ENCODE peak calls at places on chromosomes 7 and 10, in nine cellular contexts. One of them, this sample, is unnamed.

GRCh38 chr7:143318661-143319060 is 2.8 kb downstream of the CLCN1 start:
- DNase-seq in GM20000: no peak
- DNase-seq in astrocyte of the cerebellum: no peak
- DNase-seq in prostate gland: peak
- DNase-seq in stomach: no peak
- DNase-seq in right atrium auricular region: peak
- DNase-seq in AG04450: no peak
- DNase-seq in BE2C: no peak
- DNase-seq in hepatocyte: peak
- DNase-seq in this sample: no peak

GRCh38 chr7:45347804-45348203 is 190.2 kb downstream of the RAMP3 start:
- DNase-seq in hepatocyte: peak
- DNase-seq in BE2C: peak
- DNase-seq in astrocyte of the cerebellum: no peak
- DNase-seq in right atrium auricular region: no peak
- DNase-seq in prostate gland: no peak
- DNase-seq in stomach: no peak
- DNase-seq in GM20000: no peak
- DNase-seq in AG04450: no peak
- DNase-seq in this sample: no peak

GRCh38 chr10:106957825-106958581 is 206.5 kb downstream of the SORCS1 start:
- DNase-seq in astrocyte of the cerebellum: no peak
- DNase-seq in right atrium auricular region: no peak
- DNase-seq in hepatocyte: no peak
- DNase-seq in prostate gland: no peak
- DNase-seq in stomach: no peak
- DNase-seq in BE2C: no peak
- DNase-seq in GM20000: peak
- DNase-seq in AG04450: no peak
- DNase-seq in this sample: no peak

GRCh38 chr7:14754631-14755030 is 147.9 kb downstream of the DGKB start:
- DNase-seq in hepatocyte: peak
- DNase-seq in GM20000: no peak
- DNase-seq in BE2C: no peak
- DNase-seq in astrocyte of the cerebellum: no peak
- DNase-seq in prostate gland: no peak
- DNase-seq in right atrium auricular region: no peak
- DNase-seq in stomach: no peak
- DNase-seq in AG04450: peak
- DNase-seq in this sample: no peak

GRCh38 chr10:110699859-110700468 is 55.8 kb downstream of the RBM20 start:
- DNase-seq in astrocyte of the cerebellum: no peak
- DNase-seq in hepatocyte: no peak
- DNase-seq in GM20000: no peak
- DNase-seq in AG04450: no peak
- DNase-seq in prostate gland: no peak
- DNase-seq in BE2C: no peak
- DNase-seq in right atrium auricular region: no peak
- DNase-seq in stomach: no peak
- DNase-seq in this sample: no peak

GRCh38 chr7:142250705-142251104 is 7.2 kb downstream of the PRSS58 start:
- DNase-seq in prostate gland: no peak
- DNase-seq in BE2C: no peak
- DNase-seq in astrocyte of the cerebellum: no peak
- DNase-seq in stomach: no peak
- DNase-seq in AG04450: no peak
- DNase-seq in GM20000: no peak
- DNase-seq in hepatocyte: no peak
- DNase-seq in right atrium auricular region: no peak
- DNase-seq in this sample: no peak

GRCh38 chr7:70504254-70504653 is 627.7 kb upstream of the GALNT17 start:
- DNase-seq in AG04450: no peak
- DNase-seq in astrocyte of the cerebellum: no peak
- DNase-seq in right atrium auricular region: no peak
- DNase-seq in hepatocyte: no peak
- DNase-seq in prostate gland: no peak
- DNase-seq in GM20000: no peak
- DNase-seq in BE2C: no peak
- DNase-seq in stomach: no peak
- DNase-seq in this sample: no peak

GRCh38 chr7:43568529-43568928 is 14.4 kb upstream of the STK17A start:
- DNase-seq in hepatocyte: no peak
- DNase-seq in right atrium auricular region: no peak
- DNase-seq in prostate gland: no peak
- DNase-seq in GM20000: no peak
- DNase-seq in BE2C: peak
- DNase-seq in stomach: no peak
- DNase-seq in astrocyte of the cerebellum: peak
- DNase-seq in AG04450: no peak
- DNase-seq in this sample: no peak

GRCh38 chr7:130441408-130441854 is 615 bp upstream of the CEP41 start:
- DNase-seq in right atrium auricular region: no peak
- DNase-seq in prostate gland: peak
- DNase-seq in GM20000: no peak
- DNase-seq in astrocyte of the cerebellum: no peak
- DNase-seq in BE2C: peak
- DNase-seq in AG04450: no peak
- DNase-seq in stomach: no peak
- DNase-seq in hepatocyte: peak
- DNase-seq in this sample: no peak

GRCh38 chr7:130425798-130426197 is 15.0 kb downstream of the CEP41 start:
- DNase-seq in astrocyte of the cerebellum: no peak
- DNase-seq in stomach: no peak
- DNase-seq in prostate gland: no peak
- DNase-seq in right atrium auricular region: no peak
- DNase-seq in BE2C: no peak
- DNase-seq in hepatocyte: no peak
- DNase-seq in GM20000: no peak
- DNase-seq in AG04450: no peak
- DNase-seq in this sample: no peak

GRCh38 chr7:36198854-36199266 is 45.8 kb downstream of the EEPD1 start:
- DNase-seq in astrocyte of the cerebellum: no peak
- DNase-seq in GM20000: no peak
- DNase-seq in right atrium auricular region: no peak
- DNase-seq in hepatocyte: no peak
- DNase-seq in prostate gland: no peak
- DNase-seq in stomach: no peak
- DNase-seq in AG04450: no peak
- DNase-seq in BE2C: no peak
- DNase-seq in this sample: no peak

GRCh38 chr10:80900661-80901060 is 363.0 kb downstream of the SH2D4B start:
- DNase-seq in right atrium auricular region: no peak
- DNase-seq in astrocyte of the cerebellum: no peak
- DNase-seq in BE2C: no peak
- DNase-seq in stomach: no peak
- DNase-seq in GM20000: no peak
- DNase-seq in AG04450: no peak
- DNase-seq in hepatocyte: no peak
- DNase-seq in prostate gland: peak
- DNase-seq in this sample: no peak

GRCh38 chr7:76233538-76234281 is 32.0 kb downstream of the SRRM3 start:
- DNase-seq in prostate gland: no peak
- DNase-seq in right atrium auricular region: no peak
- DNase-seq in hepatocyte: no peak
- DNase-seq in stomach: no peak
- DNase-seq in astrocyte of the cerebellum: no peak
- DNase-seq in GM20000: no peak
- DNase-seq in AG04450: no peak
- DNase-seq in BE2C: no peak
- DNase-seq in this sample: no peak

GRCh38 chr7:81768951-81769778 is 682 bp downstream of the HGF start:
- DNase-seq in prostate gland: no peak
- DNase-seq in GM20000: no peak
- DNase-seq in BE2C: no peak
- DNase-seq in AG04450: no peak
- DNase-seq in right atrium auricular region: no peak
- DNase-seq in stomach: no peak
- DNase-seq in hepatocyte: no peak
- DNase-seq in astrocyte of the cerebellum: no peak
- DNase-seq in this sample: peak

GRCh38 chr7:16695621-16696237 is 49.7 kb downstream of the BZW2 start:
- DNase-seq in prostate gland: peak
- DNase-seq in AG04450: peak
- DNase-seq in BE2C: peak
- DNase-seq in GM20000: no peak
- DNase-seq in astrocyte of the cerebellum: peak
- DNase-seq in hepatocyte: peak
- DNase-seq in right atrium auricular region: no peak
- DNase-seq in stomach: peak
- DNase-seq in this sample: no peak

GRCh38 chr7:33421384-33421783 is 292.0 kb downstream of the BBS9 start:
- DNase-seq in prostate gland: no peak
- DNase-seq in AG04450: peak
- DNase-seq in BE2C: no peak
- DNase-seq in GM20000: no peak
- DNase-seq in right atrium auricular region: no peak
- DNase-seq in stomach: no peak
- DNase-seq in astrocyte of the cerebellum: no peak
- DNase-seq in hepatocyte: no peak
- DNase-seq in this sample: no peak

GRCh38 chr10:22911889-22912762 is 15.7 kb upstream of the ARMC3 start:
- DNase-seq in hepatocyte: peak
- DNase-seq in right atrium auricular region: no peak
- DNase-seq in GM20000: no peak
- DNase-seq in BE2C: peak
- DNase-seq in astrocyte of the cerebellum: peak
- DNase-seq in AG04450: no peak
- DNase-seq in stomach: no peak
- DNase-seq in prostate gland: no peak
- DNase-seq in this sample: no peak

GRCh38 chr7:32564542-32564941 is 69.3 kb downstream of the AVL9 start:
- DNase-seq in BE2C: peak
- DNase-seq in GM20000: no peak
- DNase-seq in right atrium auricular region: no peak
- DNase-seq in astrocyte of the cerebellum: no peak
- DNase-seq in prostate gland: no peak
- DNase-seq in hepatocyte: no peak
- DNase-seq in AG04450: peak
- DNase-seq in stomach: no peak
- DNase-seq in this sample: no peak

GRCh38 chr10:64430690-64431323 is 909.6 kb downstream of the REEP3 start:
- DNase-seq in AG04450: no peak
- DNase-seq in prostate gland: no peak
- DNase-seq in hepatocyte: peak
- DNase-seq in stomach: no peak
- DNase-seq in GM20000: no peak
- DNase-seq in astrocyte of the cerebellum: no peak
- DNase-seq in right atrium auricular region: no peak
- DNase-seq in BE2C: peak
- DNase-seq in this sample: no peak
- TF ChIP-seq CTCF in AG04450: no peak
- TF ChIP-seq CTCF in prostate gland: no peak
- TF ChIP-seq CTCF in hepatocyte: peak
- TF ChIP-seq CTCF in stomach: no peak
- TF ChIP-seq CTCF in GM20000: no peak
- TF ChIP-seq CTCF in astrocyte of the cerebellum: peak
- TF ChIP-seq CTCF in right atrium auricular region: no peak
- TF ChIP-seq CTCF in BE2C: peak
- TF ChIP-seq CTCF in this sample: peak

GRCh38 chr7:155232911-155233702 is 64.6 kb upstream of the INSIG1 start:
- DNase-seq in GM20000: no peak
- DNase-seq in BE2C: no peak
- DNase-seq in prostate gland: no peak
- DNase-seq in astrocyte of the cerebellum: no peak
- DNase-seq in AG04450: peak
- DNase-seq in hepatocyte: no peak
- DNase-seq in stomach: no peak
- DNase-seq in right atrium auricular region: no peak
- DNase-seq in this sample: peak
- TF ChIP-seq CTCF in GM20000: no peak
- TF ChIP-seq CTCF in BE2C: no peak
- TF ChIP-seq CTCF in prostate gland: no peak
- TF ChIP-seq CTCF in astrocyte of the cerebellum: no peak
- TF ChIP-seq CTCF in AG04450: no peak
- TF ChIP-seq CTCF in hepatocyte: no peak
- TF ChIP-seq CTCF in stomach: no peak
- TF ChIP-seq CTCF in right atrium auricular region: no peak
- TF ChIP-seq CTCF in this sample: no peak

DNA sequence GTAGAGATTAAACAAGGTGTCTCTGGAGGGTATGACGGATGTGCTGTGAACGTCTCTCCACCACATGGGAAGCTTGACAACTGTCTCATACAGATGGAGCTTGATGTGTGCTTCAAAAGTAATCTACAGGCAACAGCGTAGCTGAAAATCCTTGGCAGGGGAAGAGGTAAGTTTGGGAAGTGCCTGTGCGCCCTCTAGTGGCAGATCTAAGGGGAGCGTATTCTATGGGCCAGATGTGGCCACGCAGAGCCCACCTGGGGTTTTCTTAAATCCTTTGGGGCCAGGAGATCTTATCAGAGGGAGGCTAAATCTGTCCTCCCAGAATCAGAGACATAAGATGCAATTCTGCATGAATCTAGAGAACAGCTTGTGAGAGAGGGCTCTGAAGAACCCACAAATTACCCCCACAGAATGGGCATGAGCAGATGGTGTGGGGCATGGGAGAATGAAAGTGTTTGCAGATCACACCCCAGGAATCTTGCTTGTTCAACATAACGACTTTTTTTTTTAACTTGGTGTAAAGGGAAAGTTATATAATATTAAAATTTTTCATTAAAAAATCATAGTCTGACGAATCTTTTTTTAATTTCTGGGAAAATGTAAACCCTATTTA is 91.2 kb upstream of the MPP7 start:
- DNase-seq in prostate gland: peak
- DNase-seq in AG04450: peak
- DNase-seq in stomach: peak
- DNase-seq in hepatocyte: peak
- DNase-seq in GM20000: peak
- DNase-seq in BE2C: peak
- DNase-seq in right atrium auricular region: no peak
- DNase-seq in astrocyte of the cerebellum: peak
- DNase-seq in this sample: no peak
- TF ChIP-seq CTCF in prostate gland: peak
- TF ChIP-seq CTCF in AG04450: peak
- TF ChIP-seq CTCF in stomach: peak
- TF ChIP-seq CTCF in hepatocyte: peak
- TF ChIP-seq CTCF in GM20000: peak
- TF ChIP-seq CTCF in BE2C: peak
- TF ChIP-seq CTCF in right atrium auricular region: peak
- TF ChIP-seq CTCF in astrocyte of the cerebellum: peak
- TF ChIP-seq CTCF in this sample: peak

DNA sequence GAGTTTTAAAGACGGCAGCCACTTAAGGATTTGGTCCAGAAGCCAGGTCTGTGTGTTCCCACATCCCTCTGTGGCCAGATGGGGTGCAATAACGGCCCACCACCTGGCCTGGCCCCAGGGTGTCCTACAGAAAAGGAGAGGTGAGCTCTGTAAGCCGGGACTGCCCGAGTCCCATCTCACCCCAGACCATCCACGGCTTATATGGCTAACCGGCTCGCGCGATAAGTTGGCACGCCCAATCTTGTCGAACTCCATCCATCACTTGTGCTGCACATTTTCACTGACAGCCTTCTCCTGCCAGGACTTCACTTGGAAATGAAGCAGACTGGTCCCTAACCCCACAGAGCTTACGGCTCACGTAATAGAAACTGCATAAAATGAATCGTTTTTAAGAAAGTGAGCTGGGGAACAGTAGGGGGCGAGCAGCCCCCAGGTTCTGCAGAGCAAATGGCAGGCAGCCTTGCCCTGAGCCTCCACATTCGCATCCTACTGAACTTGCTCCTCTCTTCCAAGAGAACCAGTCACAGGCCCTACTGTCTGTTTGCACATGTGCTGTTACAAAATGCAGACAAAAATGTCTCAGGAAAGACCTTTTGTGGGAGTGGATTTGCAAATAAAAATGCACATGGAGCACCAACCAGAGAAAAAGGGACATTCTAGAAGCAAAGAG is 98.2 kb downstream of the TNS3 start:
- DNase-seq in AG04450: no peak
- DNase-seq in prostate gland: no peak
- DNase-seq in GM20000: no peak
- DNase-seq in right atrium auricular region: no peak
- DNase-seq in hepatocyte: no peak
- DNase-seq in astrocyte of the cerebellum: no peak
- DNase-seq in BE2C: no peak
- DNase-seq in stomach: no peak
- DNase-seq in this sample: peak
- TF ChIP-seq CTCF in AG04450: peak
- TF ChIP-seq CTCF in prostate gland: no peak
- TF ChIP-seq CTCF in GM20000: no peak
- TF ChIP-seq CTCF in right atrium auricular region: peak
- TF ChIP-seq CTCF in hepatocyte: peak
- TF ChIP-seq CTCF in astrocyte of the cerebellum: peak
- TF ChIP-seq CTCF in BE2C: peak
- TF ChIP-seq CTCF in stomach: no peak
- TF ChIP-seq CTCF in this sample: no peak